ENCODE peak calls at places on chromosome 1, in four cellular contexts. P is foreskin fibroblast, G is colonic mucosa, D is AG09309. L is an unnamed sample.

GRCh38 chr1:14347186-14347585 is 251.3 kb upstream of the KAZN start:
- DNase-seq in G (no peak), D (no peak), P (no peak), L (no peak)

GRCh38 chr1:21763236-21763635 is 19.7 kb downstream of the USP48 start:
- DNase-seq in D (no peak), G (no peak), P (no peak), L (no peak)

GRCh38 chr1:44733365-44733764 is 2.4 kb upstream of the RNU5D-1 start:
- DNase-seq in G (no peak), P (peak), D (no peak), L (no peak)

GRCh38 chr1:150017206-150017750 is 6.8 kb upstream of the OTUD7B start:
- DNase-seq in P (no peak), D (no peak), G (peak), L (no peak)

GRCh38 chr1:245583575-245584330 is 429.0 kb downstream of the KIF26B start:
- DNase-seq in G (no peak), P (no peak), D (no peak), L (no peak)

GRCh38 chr1:98920441-98921110 is 84.1 kb downstream of the PLPPR5 start:
- DNase-seq in P (peak), G (no peak), D (peak), L (no peak)

GRCh38 chr1:201498621-201499020 is 8.3 kb downstream of the CSRP1 start:
- DNase-seq in D (no peak), G (no peak), P (no peak), L (no peak)

GRCh38 chr1:209646558-209646957 is 5.7 kb downstream of the LAMB3 start:
- DNase-seq in D (no peak), G (no peak), P (peak), L (no peak)

GRCh38 chr1:75166821-75167220 is 32.6 kb downstream of the LHX8 start:
- DNase-seq in G (no peak), P (no peak), D (no peak), L (no peak)

GRCh38 chr1:173411835-173412742 is 65.0 kb upstream of the PRDX6 start:
- DNase-seq in D (peak), P (peak), G (no peak), L (no peak)

GRCh38 chr1:177343445-177343844 is 172.7 kb downstream of the BRINP2 start:
- DNase-seq in P (peak), D (no peak), G (no peak), L (no peak)

GRCh38 chr1:1899266-1899966 is 8.5 kb upstream of the GNB1 start:
- DNase-seq in D (no peak), G (no peak), P (no peak), L (peak)
- TF ChIP-seq CTCF in D (peak), G (no peak), P (no peak), L (peak)

GRCh38 chr1:230860617-230861384 is 7.5 kb downstream of the C1orf198 start:
- DNase-seq in D (no peak), P (no peak), G (no peak), L (no peak)
- TF ChIP-seq CTCF in D (no peak), P (no peak), G (no peak), L (no peak)

GRCh38 chr1:202957733-202958543 is at the start of gene ADIPOR1:
- DNase-seq in G (peak), P (peak), D (peak), L (peak)
- TF ChIP-seq CTCF in G (no peak), P (no peak), D (no peak), L (no peak)

DNA sequence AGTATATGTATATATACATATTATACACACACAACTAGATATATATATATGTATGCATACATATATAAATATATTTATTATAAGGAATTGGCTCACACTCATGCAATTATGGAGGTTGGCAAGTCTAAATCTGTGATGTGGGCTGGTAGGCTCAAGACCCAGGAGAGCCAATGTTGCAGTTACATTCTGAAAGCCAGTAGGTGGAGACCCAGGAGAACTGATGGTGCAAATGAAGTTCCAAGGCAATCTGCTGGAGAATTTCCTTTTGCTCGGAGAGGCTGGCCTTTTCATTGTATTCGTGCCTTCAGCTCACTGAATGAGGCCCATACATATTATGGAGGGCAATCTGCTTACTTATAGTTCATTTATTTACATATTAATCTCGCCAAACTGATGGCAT is 9.4 kb downstream of the IVL start:
- DNase-seq in P (no peak), D (no peak), G (no peak), L (no peak)
- TF ChIP-seq CTCF in P (no peak), D (no peak), G (no peak), L (no peak)

GRCh38 chr1:156230102-156230501 is 11.9 kb upstream of the BGLAP start:
- DNase-seq in P (no peak), G (no peak), D (no peak), L (no peak)
- TF ChIP-seq CTCF in P (no peak), G (no peak), D (no peak), L (no peak)

GRCh38 chr1:200037904-200038644 is 10.6 kb downstream of the NR5A2 start:
- DNase-seq in G (no peak), D (no peak), P (no peak), L (no peak)
- TF ChIP-seq CTCF in G (no peak), D (no peak), P (no peak), L (no peak)

DNA sequence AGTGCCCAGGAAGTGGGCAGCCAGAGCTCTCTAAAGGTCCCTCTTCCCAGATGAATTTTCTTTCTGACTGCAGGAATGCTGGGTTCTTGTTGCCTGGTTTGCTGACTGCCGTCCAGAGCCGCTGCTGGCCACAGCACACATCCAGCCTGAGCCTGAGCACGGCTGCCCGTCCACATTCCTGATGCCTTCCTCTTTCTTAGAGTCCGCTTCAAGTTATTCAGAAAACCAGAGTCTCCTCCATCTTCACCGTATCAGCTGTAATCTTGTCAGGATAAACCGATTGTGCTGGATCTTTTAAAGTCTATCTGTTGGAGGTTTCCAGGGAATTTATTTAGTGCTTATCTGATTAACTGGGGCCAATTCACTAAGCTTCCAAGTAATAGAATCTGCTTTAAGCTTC is 84.8 kb upstream of the BCAR3 start:
- DNase-seq in P (no peak), D (no peak), G (no peak), L (no peak)
- TF ChIP-seq CTCF in P (no peak), D (no peak), G (no peak), L (no peak)

GRCh38 chr1:147177611-147178370 is 5.5 kb upstream of the PRKAB2 start:
- DNase-seq in D (no peak), G (peak), P (peak), L (no peak)
- TF ChIP-seq CTCF in D (no peak), G (no peak), P (no peak), L (no peak)

GRCh38 chr1:25118554-25118953 is 113.7 kb downstream of the SYF2 start:
- DNase-seq in G (no peak), D (no peak), P (no peak), L (peak)

GRCh38 chr1:25120286-25120685 is 112.0 kb downstream of the SYF2 start:
- DNase-seq in P (no peak), D (no peak), G (no peak), L (no peak)

GRCh38 chr1:25112400-25112799 is 119.9 kb downstream of the SYF2 start:
- DNase-seq in P (no peak), G (no peak), D (no peak), L (no peak)

GRCh38 chr1:25116832-25117231 is 115.5 kb downstream of the SYF2 start:
- DNase-seq in P (no peak), G (no peak), D (no peak), L (no peak)

GRCh38 chr1:25117233-25117823 is 115.0 kb downstream of the SYF2 start:
- DNase-seq in P (no peak), G (peak), D (no peak), L (peak)
- TF ChIP-seq CTCF in P (peak), G (peak), D (no peak), L (peak)

GRCh38 chr1:55146781-55147180 is 68.4 kb downstream of the USP24 start:
- DNase-seq in G (peak), D (no peak), P (no peak), L (no peak)

GRCh38 chr1:55141295-55141893 is 73.8 kb downstream of the USP24 start:
- DNase-seq in P (peak), G (no peak), D (no peak), L (no peak)

GRCh38 chr1:55144886-55145285 is 70.3 kb downstream of the USP24 start:
- DNase-seq in G (no peak), P (no peak), D (no peak), L (no peak)

GRCh38 chr1:55140546-55140983 is 74.6 kb downstream of the USP24 start:
- DNase-seq in D (peak), G (peak), P (peak), L (peak)

DNA sequence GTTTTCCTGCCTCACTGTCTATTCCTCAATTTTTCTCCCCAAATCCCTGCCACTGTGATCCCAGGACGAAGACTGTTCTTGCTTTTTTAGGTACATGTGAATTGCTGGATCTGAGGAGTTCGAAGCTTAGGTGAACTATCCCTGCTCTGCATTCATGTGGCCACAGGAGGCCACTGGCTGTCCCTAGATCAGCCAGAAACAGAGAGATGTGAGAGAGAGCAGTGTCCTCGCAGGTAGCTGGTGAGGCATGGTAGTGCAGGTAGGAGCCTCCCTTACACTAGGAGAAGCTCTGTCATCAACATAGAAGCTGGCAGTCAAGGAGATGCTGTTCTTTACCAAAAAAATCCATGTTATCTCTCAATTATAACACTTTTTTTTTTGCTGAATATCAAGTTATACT is 71.5 kb downstream of the USP24 start:
- DNase-seq in D (no peak), P (peak), G (no peak), L (peak)
- TF ChIP-seq CTCF in D (peak), P (no peak), G (no peak), L (peak)

L was measured in activated CD8-positive, alpha-beta T cell treated with anti-CD3 and anti-CD28 coated beads for 36 hours.